ENCODE peak calls at places on chromosomes 1 and 21, in ten cellular contexts. U, N, P, F, G, M, I, O, A and Y are unnamed samples. For H3K4me1, the result is how much of the 10 kb centered on the place peaks cover.

GRCh38 chr1:61241864-61242472 is 159.6 kb downstream of the NFIA start:
- DNase-seq in F (no peak), U (no peak), G (no peak), O (no peak), M (no peak), P (no peak), I (no peak), A (no peak), N (no peak), Y (no peak)

GRCh38 chr1:43358121-43358745 is 548 bp upstream of the CDC20 start:
- DNase-seq in G (peak), I (no peak), U (peak), P (peak), M (no peak), F (peak), N (no peak), A (peak), O (no peak), Y (no peak)

GRCh38 chr1:94245747-94246438 is 8.5 kb upstream of the ARHGAP29 start:
- DNase-seq in M (no peak), O (no peak), G (no peak), A (no peak), U (no peak), I (no peak), F (no peak), P (no peak), N (no peak), Y (no peak)

GRCh38 chr1:168110896-168111545 is 25.7 kb downstream of the GPR161 start:
- DNase-seq in A (no peak), F (peak), P (no peak), M (no peak), G (no peak), O (no peak), N (no peak), I (no peak), U (no peak), Y (no peak)

GRCh38 chr1:229297746-229298145 is 26.8 kb downstream of the RAB4A start:
- DNase-seq in N (no peak), F (no peak), M (no peak), U (no peak), A (no peak), G (no peak), I (no peak), P (no peak), O (no peak), Y (no peak)

GRCh38 chr1:169590932-169591331 is 4.7 kb upstream of the F5 start:
- DNase-seq in A (no peak), P (no peak), U (no peak), G (no peak), M (no peak), F (no peak), O (no peak), I (peak), N (no peak), Y (no peak)

GRCh38 chr1:151992345-151993083 is 1.1 kb downstream of the S100A10 start:
- DNase-seq in P (peak), U (no peak), I (peak), O (peak), M (peak), F (peak), A (peak), G (peak), N (peak), Y (peak)

GRCh38 chr1:97820470-97821188 is 100.2 kb downstream of the DPYD start:
- DNase-seq in M (no peak), U (no peak), N (no peak), I (no peak), F (peak), O (no peak), G (no peak), P (no peak), A (no peak), Y (no peak)

GRCh38 chr1:64167176-64167575 is 36.2 kb upstream of the UBE2U start:
- DNase-seq in I (no peak), A (no peak), O (no peak), P (no peak), F (no peak), M (no peak), U (no peak), G (no peak), N (no peak), Y (no peak)

GRCh38 chr1:112143871-112144441 is 154.5 kb upstream of the KCND3 start:
- DNase-seq in G (no peak), P (no peak), M (peak), I (peak), O (no peak), A (no peak), U (no peak), N (no peak), F (no peak), Y (no peak)

GRCh38 chr21:31064803-31065202 is 26.5 kb upstream of the KRTAP19-8 start:
- DNase-seq in P (no peak), O (no peak), N (no peak), A (no peak), F (no peak), G (no peak), U (no peak), M (no peak), I (no peak), Y (no peak)

GRCh38 chr1:54159733-54160316 is 7.0 kb upstream of the CDCP2 start:
- DNase-seq in I (no peak), P (no peak), G (no peak), N (peak), F (no peak), O (no peak), U (no peak), M (no peak), A (no peak), Y (no peak)

GRCh38 chr21:24280591-24280990 is 1326.7 kb downstream of the MRPL39 start:
- DNase-seq in U (no peak), M (no peak), O (no peak), F (no peak), P (no peak), I (no peak), N (no peak), G (no peak), A (no peak), Y (no peak)

GRCh38 chr1:46422261-46422871 is 28.2 kb downstream of the FAAH start:
- DNase-seq in N (no peak), G (no peak), U (no peak), F (no peak), P (no peak), M (no peak), O (no peak), A (no peak), I (no peak), Y (no peak)

GRCh38 chr21:26845066-26845749 is at the start of gene ADAMTS1:
- DNase-seq in M (peak), F (no peak), I (peak), A (no peak), P (peak), N (peak), U (no peak), G (no peak), O (peak), Y (peak)

GRCh38 chr1:79271759-79272158 is 265.2 kb upstream of the ADGRL4 start:
- DNase-seq in I (no peak), P (no peak), O (no peak), M (no peak), N (no peak), G (no peak), A (no peak), U (no peak), F (no peak), Y (no peak)

GRCh38 chr1:197065549-197065948 is 1.5 kb downstream of the F13B start:
- DNase-seq in M (no peak), U (no peak), I (no peak), F (no peak), A (no peak), P (no peak), G (no peak), N (no peak), O (no peak), Y (no peak)

GRCh38 chr1:94048413-94049164 is 72.4 kb downstream of the ABCA4 start:
- DNase-seq in M (peak), U (no peak), G (no peak), I (no peak), F (no peak), O (no peak), A (no peak), N (no peak), P (no peak), Y (no peak)

GRCh38 chr1:156592158-156592909 is 758 bp downstream of the NAXE start:
- DNase-seq in N (no peak), A (no peak), G (no peak), I (no peak), P (no peak), O (no peak), M (no peak), U (no peak), F (no peak), Y (no peak)

GRCh38 chr1:89274431-89274857 is 1.8 kb upstream of the GBP5 start:
- DNase-seq in N (no peak), I (no peak), U (no peak), A (no peak), G (no peak), O (no peak), P (no peak), M (no peak), F (no peak), Y (no peak)

GRCh38 chr1:245583081-245583480 is 428.3 kb downstream of the KIF26B start:
- DNase-seq in P (no peak), N (no peak), O (no peak), A (no peak), M (no peak), F (no peak), U (no peak), I (no peak), G (no peak), Y (no peak)

GRCh38 chr1:177355575-177355974 is 184.8 kb downstream of the BRINP2 start:
- DNase-seq in O (no peak), G (no peak), U (no peak), I (no peak), N (no peak), M (no peak), A (no peak), F (no peak), P (no peak), Y (no peak)

GRCh38 chr1:173861731-173862145 is 6.1 kb downstream of the GAS5 start:
- DNase-seq in F (no peak), O (no peak), G (no peak), I (no peak), P (no peak), U (no peak), M (no peak), N (no peak), A (no peak), Y (no peak)

GRCh38 chr1:206809504-206810084 is 37.3 kb upstream of the IL10 start:
- DNase-seq in M (no peak), I (no peak), G (no peak), F (peak), N (no peak), P (peak), O (no peak), A (peak), U (no peak), Y (no peak)

GRCh38 chr1:52532247-52532646 is 20.6 kb downstream of the TUT4 start:
- DNase-seq in N (no peak), M (no peak), U (no peak), A (no peak), P (no peak), O (no peak), G (no peak), I (no peak), F (no peak), Y (no peak)

GRCh38 chr1:231550448-231550781 is 21.9 kb downstream of the TSNAX start:
- DNase-seq in I (no peak), M (no peak), F (peak), G (peak), O (no peak), P (no peak), U (no peak), N (no peak), A (peak), Y (no peak)

GRCh38 chr1:53089478-53090226 is 27.6 kb downstream of the PODN start:
- DNase-seq in I (peak), F (no peak), A (no peak), U (no peak), M (no peak), G (no peak), P (no peak), O (no peak), N (no peak), Y (no peak)

GRCh38 chr1:219507432-219507831 is 105.5 kb downstream of the ZC3H11B start:
- DNase-seq in M (no peak), N (no peak), I (no peak), F (no peak), G (no peak), P (no peak), O (no peak), A (no peak), U (no peak), Y (no peak)

GRCh38 chr1:244218220-244218619 is 167.1 kb downstream of the ZBTB18 start:
- DNase-seq in M (no peak), F (no peak), O (no peak), N (no peak), A (no peak), P (no peak), I (no peak), G (no peak), U (no peak), Y (no peak)

GRCh38 chr1:161946071-161946987 is 77.3 kb downstream of the OLFML2B start:
- DNase-seq in F (no peak), U (no peak), N (no peak), P (no peak), M (no peak), G (no peak), I (no peak), A (no peak), O (no peak), Y (no peak)

GRCh38 chr1:154876842-154877369 is 6.8 kb upstream of the KCNN3 start:
- DNase-seq in F (no peak), A (no peak), U (no peak), G (no peak), I (no peak), M (no peak), O (no peak), N (no peak), P (no peak), Y (no peak)

GRCh38 chr1:67367370-67368345 is 60.0 kb downstream of the IL12RB2 start:
- DNase-seq in F (no peak), N (no peak), A (peak), U (no peak), I (peak), P (peak), G (peak), O (no peak), M (peak), Y (no peak)

GRCh38 chr1:25617626-25618432 is 1.2 kb downstream of the MAN1C1 start:
- DNase-seq in A (no peak), M (no peak), U (no peak), N (peak), I (peak), O (no peak), G (no peak), P (peak), F (no peak), Y (peak)

GRCh38 chr1:17979815-17980214 is 127.8 kb upstream of the IGSF21 start:
- DNase-seq in N (no peak), G (peak), O (no peak), M (no peak), U (no peak), P (no peak), A (no peak), F (no peak), I (no peak), Y (no peak)

GRCh38 chr21:44434936-44435635 is 20.2 kb upstream of the LRRC3 start:
- DNase-seq in M (no peak), N (peak), I (no peak), G (no peak), F (no peak), O (peak), P (peak), A (no peak), U (no peak), Y (no peak)

GRCh38 chr1:171743014-171743870 is 1.4 kb upstream of the VAMP4 start:
- DNase-seq in O (no peak), A (no peak), G (no peak), N (no peak), F (no peak), M (no peak), I (no peak), P (peak), U (no peak), Y (no peak)

GRCh38 chr1:171245458-171246064 is 2.7 kb upstream of the FMO1 start:
- DNase-seq in A (peak), P (peak), G (peak), I (no peak), U (no peak), M (no peak), O (no peak), N (no peak), F (peak), Y (peak)

GRCh38 chr1:193025218-193025617 is 33.9 kb downstream of the UCHL5 start:
- DNase-seq in O (no peak), M (no peak), U (no peak), A (no peak), I (no peak), N (no peak), G (no peak), P (no peak), F (no peak), Y (no peak)

GRCh38 chr1:121445677-121446076 is 260.9 kb downstream of the SRGAP2C start:
- DNase-seq in A (no peak), F (no peak), P (no peak), I (no peak), U (no peak), M (no peak), O (no peak), G (no peak), N (no peak), Y (no peak)

GRCh38 chr1:230153655-230154296 is 86.7 kb downstream of the GALNT2 start:
- DNase-seq in P (peak), M (no peak), N (no peak), F (no peak), U (no peak), O (no peak), I (no peak), A (no peak), G (no peak), Y (no peak)

GRCh38 chr1:160211010-160211790 is 6.0 kb downstream of the PEA15 start:
- DNase-seq in N (no peak), F (no peak), U (no peak), I (no peak), M (no peak), A (no peak), O (no peak), G (peak), P (no peak), Y (no peak)

GRCh38 chr1:160209656-160210046 is 4.5 kb downstream of the PEA15 start:
- DNase-seq in I (no peak), A (no peak), O (no peak), N (no peak), U (no peak), M (peak), P (peak), G (no peak), F (no peak), Y (no peak)

GRCh38 chr1:160208179-160209040 is 3.2 kb downstream of the PEA15 start:
- DNase-seq in G (no peak), N (peak), F (no peak), I (peak), O (no peak), A (no peak), P (no peak), M (peak), U (no peak), Y (no peak)

GRCh38 chr1:160209041-160209655 is 4.0 kb downstream of the PEA15 start:
- DNase-seq in I (no peak), G (no peak), F (no peak), A (no peak), M (no peak), U (no peak), O (no peak), N (no peak), P (no peak), Y (no peak)

DNA sequence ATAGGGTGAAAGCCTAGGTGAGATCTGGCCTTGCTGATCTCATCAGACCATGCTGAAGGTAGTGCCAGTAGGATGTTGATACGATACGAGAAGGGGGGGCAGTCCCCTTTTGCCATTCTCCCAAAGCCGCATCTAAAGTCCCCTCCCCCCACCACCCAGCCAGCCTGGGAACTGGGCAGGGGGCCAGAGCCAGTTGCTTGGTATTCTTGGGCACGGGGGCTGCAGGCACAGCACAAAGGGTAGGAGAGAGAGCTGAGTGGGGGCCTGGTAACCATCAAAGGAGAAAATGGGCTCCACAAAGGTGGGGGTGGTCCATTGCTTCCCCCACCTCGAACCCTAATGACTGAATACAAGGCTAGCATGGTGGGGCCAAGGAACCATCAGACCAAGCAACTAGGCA is 5.4 kb downstream of the PEA15 start:
- DNase-seq in G (no peak), F (no peak), N (no peak), U (no peak), P (no peak), M (no peak), I (no peak), O (no peak), A (no peak), Y (no peak)
- H3K4me1 ChIP-seq in G (under half), F (under half), N (under half), U (under half), P (half or more), M (half or more), I (under half), O (under half), A (under half), Y (under half)

GRCh38 chr21:25424045-25424444 is 183.2 kb downstream of the MRPL39 start:
- DNase-seq in A (no peak), F (no peak), U (no peak), I (no peak), O (no peak), P (no peak), M (no peak), G (no peak), N (no peak), Y (no peak)
- TF ChIP-seq POLR2A in A (no peak), F (no peak), U (no peak), I (no peak), O (no peak), P (no peak), M (no peak), G (no peak), N (no peak), Y (no peak)

GRCh38 chr1:9182784-9183257 is 51.8 kb upstream of the H6PD start:
- DNase-seq in P (no peak), A (no peak), M (no peak), O (no peak), G (no peak), N (peak), U (no peak), I (no peak), F (no peak), Y (no peak)

GRCh38 chr1:9181176-9181906 is 52.4 kb upstream of the GPR157 start:
- DNase-seq in U (peak), F (peak), O (peak), P (peak), A (peak), I (peak), N (peak), G (peak), M (peak), Y (peak)

GRCh38 chr1:9181990-9182783 is 52.4 kb upstream of the H6PD start:
- DNase-seq in P (peak), G (no peak), I (peak), F (no peak), A (no peak), O (no peak), M (no peak), N (peak), U (no peak), Y (peak)

GRCh38 chr1:9179450-9179849 is 50.5 kb upstream of the GPR157 start:
- DNase-seq in O (no peak), I (no peak), F (no peak), M (no peak), P (no peak), N (no peak), U (no peak), A (no peak), G (no peak), Y (no peak)

DNA sequence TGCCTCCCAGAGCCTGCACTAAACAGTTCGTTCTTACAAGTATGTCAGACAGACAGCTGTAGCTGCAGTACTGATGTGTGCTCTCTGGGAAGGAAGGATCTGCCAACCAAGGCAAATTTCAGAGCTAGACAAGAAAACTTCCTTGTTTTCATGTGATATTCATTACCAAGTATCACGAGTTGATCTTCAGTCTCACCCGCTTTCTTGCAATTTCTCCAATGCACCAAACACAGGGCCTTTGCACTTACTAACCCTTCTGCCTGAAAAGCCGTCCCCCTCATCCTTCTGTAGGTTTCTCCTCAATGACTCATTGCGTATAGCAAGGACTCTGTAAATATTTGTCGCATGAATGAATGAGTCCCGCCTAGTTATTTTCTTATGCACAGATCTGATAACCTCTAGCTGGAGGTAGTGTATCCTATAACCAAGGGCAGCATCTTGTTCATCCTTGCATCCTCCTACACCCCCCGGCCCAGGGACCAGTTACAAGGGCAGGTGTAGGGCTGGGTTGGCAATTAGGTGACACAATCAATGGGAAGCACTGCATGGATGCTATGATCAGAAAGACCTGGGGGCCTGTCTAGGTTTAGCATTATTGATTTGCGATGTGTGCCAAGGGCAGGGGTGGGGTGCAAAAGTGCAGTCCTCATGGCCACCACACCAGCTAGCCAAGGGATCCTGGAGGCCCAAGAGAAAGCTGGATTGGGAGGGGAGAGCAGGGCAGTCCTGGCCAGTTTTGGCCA is 51.3 kb upstream of the GPR157 start:
- DNase-seq in I (no peak), A (peak), N (no peak), P (no peak), F (no peak), G (no peak), O (no peak), U (no peak), M (no peak), Y (no peak)
- H3K4me1 ChIP-seq in I (under half), A (under half), N (under half), P (under half), F (under half), G (under half), O (under half), U (under half), M (under half), Y (under half)

GRCh38 chr1:33321178-33321577 is 280 bp upstream of the A3GALT2 start:
- DNase-seq in N (peak), F (no peak), U (no peak), P (no peak), M (no peak), I (no peak), O (no peak), A (no peak), G (no peak), Y (peak)
- TF ChIP-seq POLR2A in N (no peak), F (no peak), U (no peak), P (no peak), M (no peak), I (no peak), O (no peak), A (no peak), G (no peak), Y (no peak)

GRCh38 chr21:39484711-39485264 is 33.0 kb downstream of the SH3BGR start:
- DNase-seq in I (no peak), M (no peak), G (no peak), O (no peak), P (no peak), A (no peak), N (no peak), U (no peak), F (no peak), Y (no peak)
- H3K4me1 ChIP-seq in I (under half), M (under half), G (under half), O (under half), P (under half), A (under half), N (under half), U (under half), F (under half), Y (under half)